ENCODE peak calls at places on chromosomes 5 and 9, in seven cellular contexts. N, K, I, R, A, Y and T are unnamed samples.

GRCh38 chr5:176736271-176736965 is 73.9 kb upstream of the UNC5A start:
- DNase-seq in K (no peak), Y (no peak), I (no peak), A (no peak), R (no peak), N (peak), T (no peak)

GRCh38 chr5:13553896-13554295 is 390.6 kb downstream of the DNAH5 start:
- DNase-seq in R (no peak), I (peak), Y (no peak), K (no peak), N (no peak), A (no peak), T (no peak)

GRCh38 chr9:83299556-83299955 is 236.6 kb upstream of the RASEF start:
- DNase-seq in N (no peak), Y (peak), K (no peak), A (no peak), I (peak), R (no peak), T (no peak)

GRCh38 chr5:11385901-11386293 is 518.3 kb downstream of the CTNND2 start:
- DNase-seq in A (no peak), R (no peak), I (no peak), Y (no peak), K (peak), N (no peak), T (peak)

GRCh38 chr5:77636423-77637169 is 1.9 kb downstream of the OTP start:
- DNase-seq in R (no peak), K (no peak), I (no peak), A (no peak), Y (no peak), N (no peak), T (peak)

GRCh38 chr9:127598839-127599549 is 13.1 kb upstream of the STXBP1 start:
- DNase-seq in Y (no peak), N (no peak), I (no peak), R (no peak), A (no peak), K (no peak), T (no peak)

GRCh38 chr9:35070823-35071813 is 1.3 kb downstream of the VCP start:
- DNase-seq in A (no peak), K (no peak), R (no peak), N (no peak), I (peak), Y (no peak), T (no peak)

GRCh38 chr5:78979117-78979742 is 5.9 kb downstream of the ARSB start:
- DNase-seq in A (no peak), Y (no peak), N (no peak), I (no peak), K (no peak), R (no peak), T (no peak)

GRCh38 chr5:172897691-172898512 is 61.3 kb upstream of the RPL26L1 start:
- DNase-seq in A (no peak), R (no peak), N (no peak), Y (peak), K (no peak), I (peak), T (peak)

GRCh38 chr9:20391208-20391607 is 231.1 kb downstream of the MLLT3 start:
- DNase-seq in R (no peak), Y (no peak), A (no peak), I (no peak), K (no peak), N (no peak), T (no peak)

GRCh38 chr5:172901788-172902496 is 57.3 kb upstream of the RPL26L1 start:
- DNase-seq in A (no peak), N (no peak), Y (peak), I (peak), K (no peak), R (no peak), T (no peak)

GRCh38 chr9:134502261-134503211 is 139.1 kb upstream of the COL5A1 start:
- DNase-seq in A (no peak), Y (peak), K (no peak), R (peak), I (peak), N (peak), T (peak)